ENCODE peak calls at places on chromosomes 4 and X, in ten cellular contexts. T, A, W, K, U, E, V, I, R and X are unnamed samples.

GRCh38 chrX:39888730-39889129 is 209.0 kb downstream of the BCOR start:
- DNase-seq in T (no peak), A (no peak), W (no peak), K (no peak), U (no peak), E (no peak), V (no peak), I (no peak), R (no peak), X (no peak)

GRCh38 chrX:76987381-76987780 is 459.8 kb upstream of the FGF16 start:
- DNase-seq in T (no peak), A (no peak), W (no peak), K (no peak), U (no peak), E (no peak), V (no peak), I (no peak), R (no peak), X (no peak)

GRCh38 chrX:11137543-11138139 is 26.5 kb downstream of the HCCS start:
- DNase-seq in T (peak; percentile 52), A (peak; percentile 22), W (peak; percentile 6), K (no peak), U (no peak), E (peak; percentile 13), V (no peak), I (no peak), R (no peak), X (no peak)

GRCh38 chr4:2075171-2075986 is 16.3 kb downstream of the NAT8L start:
- DNase-seq in T (no peak), A (no peak), W (no peak), K (no peak), U (no peak), E (no peak), V (no peak), I (no peak), R (peak; percentile 50), X (no peak)

GRCh38 chr4:174989791-174990190 is 71.6 kb downstream of the ADAM29 start:
- DNase-seq in T (no peak), A (no peak), W (no peak), K (no peak), U (no peak), E (no peak), V (no peak), I (no peak), R (no peak), X (no peak)

GRCh38 chr4:83993774-83994173 is 457.9 kb downstream of the GPAT3 start:
- DNase-seq in T (no peak), A (no peak), W (no peak), K (no peak), U (no peak), E (no peak), V (peak; percentile 5), I (no peak), R (no peak), X (no peak)

GRCh38 chrX:30975467-30975866 is 86.4 kb upstream of the TAB3 start:
- DNase-seq in T (no peak), A (no peak), W (no peak), K (no peak), U (no peak), E (no peak), V (no peak), I (no peak), R (no peak), X (no peak)

GRCh38 chrX:133461226-133461625 is 45.9 kb upstream of the GPC4 start:
- DNase-seq in T (no peak), A (no peak), W (no peak), K (no peak), U (no peak), E (peak; percentile 38), V (no peak), I (no peak), R (no peak), X (no peak)

GRCh38 chrX:1741828-1742394 is 127.1 kb downstream of the ASMT start:
- DNase-seq in T (no peak), A (no peak), W (peak; percentile 8), K (no peak), U (no peak), E (no peak), V (no peak), I (no peak), R (no peak), X (no peak)

GRCh38 chr4:140281828-140282227 is 91.6 kb upstream of the SCOC start:
- DNase-seq in T (no peak), A (no peak), W (no peak), K (no peak), U (no peak), E (no peak), V (no peak), I (peak; percentile 20), R (no peak), X (no peak)

GRCh38 chr4:147479817-147480216 is 1.1 kb upstream of the EDNRA start:
- DNase-seq in T (no peak), A (peak; percentile 78), W (no peak), K (peak; percentile 20), U (no peak), E (peak; percentile 85), V (no peak), I (peak; percentile 80), R (no peak), X (no peak)

GRCh38 chrX:20217279-20217678 is 49.4 kb downstream of the RPS6KA3 start:
- DNase-seq in T (no peak), A (peak; percentile 39), W (no peak), K (no peak), U (no peak), E (peak; percentile 67), V (no peak), I (peak; percentile 51), R (no peak), X (no peak)

GRCh38 chr4:89765966-89766365 is 71.0 kb downstream of the SNCA start:
- DNase-seq in T (peak; percentile 4), A (peak; percentile 76), W (no peak), K (peak; percentile 29), U (no peak), E (peak; percentile 89), V (no peak), I (peak; percentile 86), R (no peak), X (no peak)

GRCh38 chr4:140351778-140352177 is 21.7 kb upstream of the SCOC start:
- DNase-seq in T (no peak), A (no peak), W (no peak), K (no peak), U (no peak), E (no peak), V (no peak), I (no peak), R (no peak), X (no peak)

GRCh38 chr4:141768954-141769353 is 132.6 kb downstream of the IL15 start:
- DNase-seq in T (no peak), A (peak; percentile 9), W (no peak), K (no peak), U (no peak), E (peak; percentile 71), V (no peak), I (peak; percentile 34), R (no peak), X (no peak)

DNA sequence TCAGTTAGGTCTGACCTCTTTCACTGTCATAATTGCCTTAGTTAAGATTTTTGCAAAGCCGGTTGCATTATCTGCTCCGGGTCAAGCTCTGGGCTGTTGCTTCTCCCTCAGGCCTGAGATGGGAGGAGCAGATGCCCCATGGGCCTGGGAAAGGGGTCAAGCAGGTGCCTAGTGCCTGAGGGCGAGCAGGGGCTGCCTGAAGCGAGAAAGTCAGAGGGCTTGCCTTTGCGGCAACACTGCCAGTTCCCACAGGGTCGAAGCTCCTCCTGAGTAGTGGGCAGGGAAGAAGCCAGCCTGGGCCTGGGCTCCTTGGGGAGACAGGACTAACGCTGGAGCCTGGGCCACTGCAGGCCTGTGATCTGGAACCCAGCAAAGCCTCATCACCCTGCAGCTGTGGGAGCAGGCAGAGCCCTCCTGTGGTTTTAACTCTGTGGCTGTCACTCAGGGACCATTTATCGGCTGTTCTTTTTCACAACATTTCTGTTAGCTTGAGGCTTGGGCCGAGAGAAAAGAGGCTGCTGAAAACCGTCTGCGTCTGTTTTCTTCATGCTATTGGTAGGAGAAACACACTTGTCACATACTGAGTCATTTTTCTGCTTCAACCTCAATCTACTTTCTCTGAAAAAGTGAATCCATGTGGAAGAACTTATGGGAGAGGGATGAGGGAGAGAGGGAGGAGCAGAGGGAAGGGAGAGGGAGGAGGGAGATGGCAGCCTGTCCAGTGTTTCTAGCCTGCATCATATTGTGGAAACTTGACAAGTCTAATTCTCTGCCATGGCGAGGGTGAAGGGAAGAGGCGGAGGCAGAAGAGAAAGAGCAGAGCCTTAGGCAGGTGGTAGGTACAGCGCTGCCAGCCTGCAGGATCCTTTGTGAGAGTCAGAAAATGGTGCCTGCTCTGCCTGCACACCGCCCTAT is 68.4 kb downstream of the RHOH start:
- DNase-seq in T (peak; percentile 36), A (peak; percentile 16), W (peak; percentile 36), K (no peak), U (no peak), E (peak; percentile 66), V (no peak), I (no peak), R (no peak), X (no peak)
- TF ChIP-seq CTCF in T (no peak), A (no peak), W (no peak), K (no peak), U (no peak), E (no peak), V (no peak), I (no peak), R (no peak), X (no peak)

GRCh38 chr4:156575430-156576073 is 396.0 kb downstream of the PDGFC start:
- DNase-seq in T (no peak), A (no peak), W (no peak), K (no peak), U (no peak), E (peak; percentile 59), V (no peak), I (peak; percentile 87), R (no peak), X (no peak)
- TF ChIP-seq CTCF in T (no peak), A (no peak), W (no peak), K (no peak), U (no peak), E (no peak), V (no peak), I (peak; percentile 49), R (no peak), X (no peak)

GRCh38 chr4:149549911-149550310 is 265.7 kb downstream of the IQCM start:
- DNase-seq in T (peak; percentile 2), A (no peak), W (peak; percentile 17), K (no peak), U (no peak), E (peak; percentile 13), V (no peak), I (no peak), R (no peak), X (no peak)
- TF ChIP-seq CTCF in T (no peak), A (no peak), W (no peak), K (no peak), U (no peak), E (no peak), V (no peak), I (peak; percentile 23), R (no peak), X (no peak)

DNA sequence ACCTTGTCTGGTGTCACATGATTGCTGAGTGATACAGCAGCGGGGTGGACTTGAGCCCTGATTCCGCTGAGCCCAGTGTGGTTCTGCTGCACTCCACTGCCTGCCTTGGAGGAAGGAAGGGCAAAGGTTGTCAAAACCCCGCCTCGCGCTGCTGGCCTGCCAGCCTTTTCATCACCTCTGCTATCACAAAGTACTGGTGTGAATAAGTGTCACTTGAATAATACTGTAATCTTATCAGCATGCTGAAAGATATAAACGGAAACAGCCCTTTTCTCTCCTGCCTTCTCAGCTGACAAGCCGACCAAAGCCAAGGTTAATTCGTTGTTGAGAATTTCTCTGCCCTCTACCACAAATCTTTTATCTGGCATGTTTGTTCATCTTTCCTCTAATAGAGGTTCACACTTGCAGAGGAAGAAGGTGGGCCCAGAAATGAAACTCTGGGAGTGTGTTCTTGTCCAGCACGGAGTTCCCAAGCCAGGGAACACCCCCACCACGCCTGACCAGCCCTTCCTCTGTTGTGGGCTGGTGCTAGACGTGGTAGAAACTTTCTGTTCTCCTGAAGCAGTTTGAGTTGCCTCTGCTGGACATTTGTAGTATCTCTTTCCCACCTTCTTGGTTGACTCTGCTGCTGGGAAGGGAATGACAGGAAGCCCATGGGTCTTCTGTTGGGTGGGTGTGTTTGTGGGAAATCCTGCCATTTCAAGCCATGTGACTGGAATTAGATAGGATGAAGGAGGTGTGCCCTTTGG is 21.5 kb downstream of the FHDC1 start:
- DNase-seq in T (peak; percentile 81), A (no peak), W (peak; percentile 45), K (no peak), U (no peak), E (no peak), V (no peak), I (no peak), R (no peak), X (no peak)
- TF ChIP-seq CTCF in T (no peak), A (no peak), W (no peak), K (no peak), U (peak; percentile 26), E (no peak), V (no peak), I (no peak), R (no peak), X (peak; percentile 35)